ENCODE peak calls at places on chromosomes 12 and 14, in four cellular contexts. One of them, this sample, is unnamed.

GRCh38 chr12:31353730-31354708 is 28.1 kb upstream of the SINHCAF start:
- DNase-seq in HepG2: no peak
- DNase-seq in K562: no peak
- DNase-seq in GM12878: no peak
- DNase-seq in this sample: no peak

GRCh38 chr12:8145754-8146415 is 10.9 kb upstream of the ZNF705A start:
- DNase-seq in GM12878: no peak
- DNase-seq in HepG2: no peak
- DNase-seq in K562: no peak
- DNase-seq in this sample: peak

GRCh38 chr14:70641548-70642312 is at the start of gene TTC9:
- DNase-seq in GM12878: no peak
- DNase-seq in HepG2: no peak
- DNase-seq in K562: peak
- DNase-seq in this sample: peak

GRCh38 chr12:10936495-10936894 is 2.6 kb downstream of the TAS2R14 start:
- DNase-seq in GM12878: no peak
- DNase-seq in K562: no peak
- DNase-seq in HepG2: no peak
- DNase-seq in this sample: no peak

GRCh38 chr12:57173089-57173488 is 25.7 kb upstream of the LRP1-AS start:
- DNase-seq in GM12878: no peak
- DNase-seq in K562: peak
- DNase-seq in HepG2: peak
- DNase-seq in this sample: peak

GRCh38 chr12:30928356-30929264 is 2.1 kb downstream of the TSPAN11 start:
- DNase-seq in GM12878: no peak
- DNase-seq in HepG2: no peak
- DNase-seq in K562: no peak
- DNase-seq in this sample: no peak

GRCh38 chr12:2856901-2857495 is at the start of gene TEX52:
- DNase-seq in HepG2: peak
- DNase-seq in GM12878: no peak
- DNase-seq in K562: no peak
- DNase-seq in this sample: peak

GRCh38 chr12:25347716-25348261 is 97.1 kb upstream of the KRAS start:
- DNase-seq in HepG2: no peak
- DNase-seq in GM12878: no peak
- DNase-seq in K562: no peak
- DNase-seq in this sample: no peak

GRCh38 chr14:33508663-33509062 is 442.2 kb downstream of the EGLN3 start:
- DNase-seq in GM12878: no peak
- DNase-seq in K562: no peak
- DNase-seq in HepG2: no peak
- DNase-seq in this sample: no peak

GRCh38 chr14:59919582-59920377 is at the start of gene LRRC9:
- DNase-seq in GM12878: no peak
- DNase-seq in HepG2: peak
- DNase-seq in K562: peak
- DNase-seq in this sample: peak

DNA sequence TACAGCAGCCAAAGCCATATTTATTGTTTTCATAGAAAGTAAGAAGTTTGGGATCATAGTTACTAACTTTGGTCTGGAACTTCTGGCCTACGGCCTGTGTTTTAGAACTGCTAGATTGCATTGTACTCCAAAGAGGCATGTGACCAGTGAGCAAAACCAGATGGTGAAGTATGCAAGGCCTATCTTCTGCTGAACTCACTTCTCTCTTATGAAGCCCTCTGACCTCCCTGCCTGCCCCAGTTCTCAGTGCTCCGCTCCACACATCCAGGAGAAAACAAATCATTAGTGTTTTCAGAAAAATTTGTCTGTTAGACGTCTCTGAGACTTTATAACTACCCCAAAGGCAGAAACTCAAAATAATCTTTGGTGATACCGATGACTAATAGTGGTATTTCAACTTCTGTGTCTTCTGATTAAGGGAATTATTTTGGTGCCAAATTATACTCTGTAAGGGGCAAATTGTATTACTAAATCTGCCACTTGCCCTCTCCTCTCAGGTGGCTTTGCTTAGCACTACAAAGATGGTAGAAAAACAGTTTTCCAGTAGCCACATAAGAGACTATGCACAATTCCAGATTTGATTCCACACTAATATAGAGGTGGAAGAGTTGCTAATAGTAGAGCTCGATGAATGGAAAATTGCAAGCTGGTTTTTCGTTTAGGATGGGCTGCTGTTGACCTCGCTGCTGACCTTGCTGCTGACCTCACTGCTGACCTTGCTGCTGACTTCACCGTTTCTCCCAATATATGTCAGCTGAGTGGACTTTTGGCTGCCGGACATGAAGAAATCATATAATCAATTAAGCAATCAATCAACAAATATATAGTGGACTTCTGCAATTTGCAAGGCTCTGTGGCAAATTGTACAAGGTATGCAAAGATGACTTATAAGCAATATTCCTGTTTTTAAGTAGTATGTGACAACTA is 147.5 kb downstream of the KITLG start:
- DNase-seq in K562: no peak
- DNase-seq in GM12878: no peak
- DNase-seq in HepG2: no peak
- DNase-seq in this sample: no peak
- TF ChIP-seq ATF3 in K562: no peak
- TF ChIP-seq ATF3 in GM12878: no peak
- TF ChIP-seq ATF3 in HepG2: no peak
- TF ChIP-seq ATF3 in this sample: no peak

GRCh38 chr14:88791629-88792571 is 853 bp downstream of the EML5 start:
- DNase-seq in K562: no peak
- DNase-seq in GM12878: no peak
- DNase-seq in HepG2: no peak
- DNase-seq in this sample: peak
- TF ChIP-seq TCF7 in K562: no peak
- TF ChIP-seq TCF7 in GM12878: no peak
- TF ChIP-seq TCF7 in HepG2: no peak
- TF ChIP-seq TCF7 in this sample: no peak

DNA sequence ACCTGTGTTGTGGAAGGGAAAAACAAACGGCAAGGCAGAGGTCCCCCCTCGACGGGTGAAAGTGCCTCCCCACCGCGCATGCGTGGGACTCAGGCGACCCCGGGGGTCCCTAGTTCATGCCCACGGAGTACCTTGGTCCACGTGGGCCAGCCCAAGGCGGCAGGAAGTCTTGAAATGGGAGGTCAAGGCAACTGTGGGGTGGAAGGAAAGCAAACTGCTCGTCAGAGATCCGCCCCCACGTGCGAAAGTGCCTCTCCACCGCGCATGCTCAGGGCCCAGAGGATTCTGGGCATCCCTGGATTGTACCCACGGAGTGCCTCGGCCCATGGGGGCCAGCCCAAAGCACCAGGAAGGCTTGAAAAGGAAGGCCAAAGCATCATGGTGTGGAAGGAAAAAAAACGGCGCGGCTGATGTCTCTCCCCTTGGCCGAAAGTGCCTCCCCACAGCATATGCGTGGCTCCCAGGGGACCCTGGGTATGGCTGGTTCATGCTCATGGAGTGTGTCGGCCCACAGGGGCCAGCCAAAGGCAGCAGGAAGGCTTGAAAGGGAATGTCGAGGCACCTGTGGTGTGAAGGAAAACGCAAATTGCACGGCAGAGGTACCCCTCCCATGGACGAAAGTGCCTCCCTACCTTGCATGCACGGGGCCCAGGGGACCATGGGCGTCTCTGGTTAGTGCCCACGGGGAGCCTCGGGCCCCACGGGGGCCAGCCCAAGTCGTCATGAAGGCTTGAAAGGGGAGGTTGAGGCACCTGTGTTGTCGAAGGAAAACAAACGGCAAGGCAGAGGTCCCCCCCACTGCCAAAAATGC is 369.7 kb downstream of the ALG10 start:
- DNase-seq in GM12878: no peak
- DNase-seq in K562: peak
- DNase-seq in HepG2: no peak
- DNase-seq in this sample: no peak
- TF ChIP-seq ATF3 in GM12878: no peak
- TF ChIP-seq ATF3 in K562: no peak
- TF ChIP-seq ATF3 in HepG2: no peak
- TF ChIP-seq ATF3 in this sample: no peak

DNA sequence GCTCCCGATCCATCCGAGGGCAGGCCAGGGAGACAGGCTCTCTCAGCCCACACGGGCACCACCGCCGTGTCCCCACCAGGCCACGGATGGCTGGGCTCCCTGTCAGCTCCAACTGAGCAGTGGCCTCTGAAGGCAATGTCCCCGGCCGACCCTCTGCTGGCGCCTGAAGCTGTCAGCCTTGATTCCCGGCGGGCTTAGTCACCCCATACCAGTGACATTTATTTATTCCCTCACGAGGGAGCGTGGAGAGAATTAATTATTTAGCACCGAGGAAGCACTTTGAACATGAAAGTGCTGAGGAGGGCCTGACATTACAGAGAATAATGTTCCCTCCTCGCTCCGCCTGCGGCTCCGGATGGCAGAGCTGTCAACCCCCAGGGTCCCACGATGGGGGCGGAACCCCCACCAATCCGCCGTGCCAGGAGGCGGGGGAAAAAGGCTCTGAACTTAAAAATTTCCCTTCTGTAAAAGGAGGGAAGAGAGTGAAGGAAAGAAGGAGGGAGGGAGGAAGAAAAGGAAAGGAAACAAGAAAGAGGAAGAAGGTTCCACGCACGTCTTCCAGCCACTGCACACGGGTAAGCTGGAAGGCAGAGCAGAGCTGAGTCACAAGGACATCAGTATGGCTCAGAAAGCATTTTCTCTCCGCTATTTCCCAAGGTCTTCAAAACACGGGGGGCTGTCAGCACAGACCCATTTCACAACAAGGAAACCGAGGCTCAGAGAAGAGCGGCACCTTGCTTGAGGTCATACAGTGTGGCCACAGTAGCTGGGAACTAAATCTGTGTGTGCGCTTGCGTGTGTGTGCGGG is 108.7 kb upstream of the NCOR2 start:
- DNase-seq in K562: no peak
- DNase-seq in HepG2: no peak
- DNase-seq in GM12878: no peak
- DNase-seq in this sample: no peak
- TF ChIP-seq TCF7 in K562: no peak
- TF ChIP-seq TCF7 in HepG2: no peak
- TF ChIP-seq TCF7 in GM12878: no peak
- TF ChIP-seq TCF7 in this sample: no peak

GRCh38 chr12:48180424-48180823 is 3.0 kb upstream of the CCDC184 start:
- DNase-seq in GM12878: no peak
- DNase-seq in K562: no peak
- DNase-seq in HepG2: no peak
- DNase-seq in this sample: no peak
- TF ChIP-seq ATF3 in GM12878: no peak
- TF ChIP-seq ATF3 in K562: no peak
- TF ChIP-seq ATF3 in HepG2: no peak
- TF ChIP-seq ATF3 in this sample: no peak

DNA sequence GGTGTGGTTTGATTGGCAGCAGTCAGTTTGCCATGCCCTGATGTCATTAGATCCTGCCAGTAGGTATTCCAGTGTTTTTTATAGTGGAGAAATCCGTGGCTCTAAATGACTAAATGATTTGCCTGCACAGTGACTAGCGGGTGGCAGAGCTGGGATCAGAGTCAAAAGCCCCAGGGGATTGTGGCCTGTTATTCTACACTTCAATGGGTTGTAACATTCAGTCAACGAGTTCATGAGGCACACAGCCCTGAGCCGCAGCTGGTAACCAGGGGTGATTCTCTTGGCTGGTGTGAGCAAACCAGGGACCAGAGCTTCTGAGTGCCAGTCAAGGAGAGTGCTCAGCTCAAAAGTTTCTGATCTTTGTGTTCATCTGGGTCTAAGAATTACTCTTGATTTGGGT is 1.8 kb downstream of the MYH6 start:
- DNase-seq in GM12878: no peak
- DNase-seq in K562: no peak
- DNase-seq in HepG2: no peak
- DNase-seq in this sample: no peak
- TF ChIP-seq TCF7 in GM12878: no peak
- TF ChIP-seq TCF7 in K562: no peak
- TF ChIP-seq TCF7 in HepG2: no peak
- TF ChIP-seq TCF7 in this sample: no peak

GRCh38 chr12:41661141-41661540 is 473.0 kb downstream of the PDZRN4 start:
- DNase-seq in HepG2: no peak
- DNase-seq in GM12878: no peak
- DNase-seq in K562: no peak
- DNase-seq in this sample: no peak

GRCh38 chr12:41663487-41664258 is 475.6 kb downstream of the PDZRN4 start:
- DNase-seq in HepG2: peak
- DNase-seq in GM12878: no peak
- DNase-seq in K562: no peak
- DNase-seq in this sample: no peak
- TF ChIP-seq ATF3 in HepG2: no peak
- TF ChIP-seq ATF3 in GM12878: no peak
- TF ChIP-seq ATF3 in K562: no peak
- TF ChIP-seq ATF3 in this sample: no peak

GRCh38 chr12:101280006-101280505 is at the start of gene UTP20:
- DNase-seq in GM12878: peak
- DNase-seq in K562: peak
- DNase-seq in HepG2: peak
- DNase-seq in this sample: peak
- TF ChIP-seq TCF7 in GM12878: no peak
- TF ChIP-seq TCF7 in K562: no peak
- TF ChIP-seq TCF7 in HepG2: no peak
- TF ChIP-seq TCF7 in this sample: no peak

GRCh38 chr12:96578526-96579125 is 89.2 kb downstream of the CFAP54 start:
- DNase-seq in GM12878: peak
- DNase-seq in HepG2: peak
- DNase-seq in K562: peak
- DNase-seq in this sample: no peak
- TF ChIP-seq ATF3 in GM12878: no peak
- TF ChIP-seq ATF3 in HepG2: no peak
- TF ChIP-seq ATF3 in K562: no peak
- TF ChIP-seq ATF3 in this sample: no peak

DNA sequence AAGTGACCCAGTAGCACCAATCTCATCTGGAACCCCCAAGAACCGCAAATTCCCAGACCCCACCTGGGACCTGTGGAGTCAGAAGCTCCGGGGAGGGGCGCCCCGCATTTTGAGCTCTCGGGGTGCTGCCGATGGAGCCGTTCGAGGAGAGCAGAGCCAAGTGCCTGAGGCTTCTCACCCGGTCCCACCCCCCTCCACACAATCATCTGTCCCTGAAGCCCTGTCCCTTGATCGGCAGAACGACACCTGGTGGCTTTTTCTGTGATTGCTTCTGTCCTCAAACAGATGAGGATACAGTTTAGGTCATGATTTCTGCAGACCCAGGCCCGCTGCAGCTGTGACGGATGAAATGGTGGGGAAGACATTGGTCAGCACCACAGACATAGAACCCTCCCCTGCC is 74.7 kb downstream of the NOC4L start:
- DNase-seq in HepG2: peak
- DNase-seq in GM12878: no peak
- DNase-seq in K562: peak
- DNase-seq in this sample: peak
- TF ChIP-seq TCF7 in HepG2: no peak
- TF ChIP-seq TCF7 in GM12878: no peak
- TF ChIP-seq TCF7 in K562: no peak
- TF ChIP-seq TCF7 in this sample: no peak